ENCODE peak calls at places on chromosome 20, in five cellular contexts. One of them, this sample, is unnamed.

GRCh38 chr20:9359561-9360308 is 154.7 kb upstream of the LAMP5 start:
- DNase-seq in H1: no peak
- DNase-seq in transverse colon: peak; percentile 55
- DNase-seq in HCT116: peak; percentile 46
- DNase-seq in HepG2: peak; percentile 67
- DNase-seq in this sample: peak; percentile 47

GRCh38 chr20:53579581-53580375 is 13.9 kb downstream of the ZNF217 start:
- DNase-seq in H1: no peak
- DNase-seq in transverse colon: peak; percentile 38
- DNase-seq in HCT116: no peak
- DNase-seq in HepG2: peak; percentile 99
- DNase-seq in this sample: peak; percentile 46

GRCh38 chr20:6664574-6664973 is 102.9 kb upstream of the BMP2 start:
- DNase-seq in H1: no peak
- DNase-seq in transverse colon: no peak
- DNase-seq in HCT116: no peak
- DNase-seq in HepG2: no peak
- DNase-seq in this sample: no peak

GRCh38 chr20:5195655-5196054 is 68.8 kb downstream of the CDS2 start:
- DNase-seq in H1: no peak
- DNase-seq in transverse colon: no peak
- DNase-seq in HCT116: no peak
- DNase-seq in HepG2: no peak
- DNase-seq in this sample: no peak

GRCh38 chr20:1479831-1480595 is 11.2 kb downstream of the SIRPB2 start:
- DNase-seq in H1: no peak
- DNase-seq in transverse colon: no peak
- DNase-seq in HCT116: no peak
- DNase-seq in HepG2: no peak
- DNase-seq in this sample: no peak

GRCh38 chr20:18588554-18589043 is 745 bp downstream of the DTD1 start:
- DNase-seq in H1: no peak
- DNase-seq in transverse colon: peak; percentile 9
- DNase-seq in HCT116: no peak
- DNase-seq in HepG2: no peak
- DNase-seq in this sample: no peak

GRCh38 chr20:45061244-45061643 is 39.7 kb downstream of the KCNS1 start:
- DNase-seq in H1: no peak
- DNase-seq in transverse colon: no peak
- DNase-seq in HCT116: peak; percentile 26
- DNase-seq in HepG2: no peak
- DNase-seq in this sample: no peak

GRCh38 chr20:50450961-50451752 is 59.0 kb upstream of the PTPN1 start:
- DNase-seq in H1: no peak
- DNase-seq in transverse colon: peak; percentile 61
- DNase-seq in HCT116: no peak
- DNase-seq in HepG2: peak; percentile 68
- DNase-seq in this sample: no peak

GRCh38 chr20:44660506-44660905 is 9.0 kb upstream of the ADA start:
- DNase-seq in H1: no peak
- DNase-seq in transverse colon: no peak
- DNase-seq in HCT116: no peak
- DNase-seq in HepG2: no peak
- DNase-seq in this sample: no peak

GRCh38 chr20:28562510-28562898 is 2695.0 kb upstream of the DEFB115 start:
- DNase-seq in H1: no peak
- DNase-seq in transverse colon: no peak
- DNase-seq in HCT116: no peak
- DNase-seq in HepG2: no peak
- DNase-seq in this sample: no peak

DNA sequence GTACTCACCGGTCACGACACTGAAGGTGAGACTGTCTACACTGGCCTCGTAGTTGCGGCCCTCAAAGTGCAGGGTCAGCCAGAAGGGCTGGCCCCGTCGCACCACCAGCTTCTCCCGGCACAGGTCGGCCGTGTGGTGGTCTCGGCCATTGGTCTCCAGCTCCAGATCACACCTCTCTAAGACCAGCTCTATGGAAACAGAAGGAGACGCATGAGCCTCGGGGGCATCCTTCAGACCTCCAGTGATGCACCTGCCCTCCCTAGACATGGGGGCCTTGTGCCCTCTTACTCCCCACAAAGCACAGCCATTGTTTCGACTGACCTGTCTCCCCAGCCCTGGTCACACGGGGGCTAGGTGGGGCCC is 3.7 kb downstream of the TGM2 start:
- DNase-seq in H1: no peak
- DNase-seq in transverse colon: no peak
- DNase-seq in HCT116: no peak
- DNase-seq in HepG2: no peak
- DNase-seq in this sample: no peak
- TF ChIP-seq POLR2A in H1: no peak
- TF ChIP-seq POLR2A in transverse colon: no peak
- TF ChIP-seq POLR2A in HCT116: no peak
- TF ChIP-seq POLR2A in HepG2: no peak
- TF ChIP-seq POLR2A in this sample: no peak

GRCh38 chr20:57049298-57049697 is 217.1 kb downstream of the BMP7 start:
- DNase-seq in H1: no peak
- DNase-seq in transverse colon: no peak
- DNase-seq in HCT116: no peak
- DNase-seq in HepG2: no peak
- DNase-seq in this sample: no peak

GRCh38 chr20:57051096-57051495 is 215.3 kb downstream of the BMP7 start:
- DNase-seq in H1: no peak
- DNase-seq in transverse colon: no peak
- DNase-seq in HCT116: no peak
- DNase-seq in HepG2: peak; percentile 76
- DNase-seq in this sample: no peak

GRCh38 chr20:57048027-57048869 is 218.2 kb downstream of the BMP7 start:
- DNase-seq in H1: no peak
- DNase-seq in transverse colon: peak; percentile 37
- DNase-seq in HCT116: no peak
- DNase-seq in HepG2: peak; percentile 35
- DNase-seq in this sample: no peak

GRCh38 chr20:57043669-57044268 is 222.7 kb downstream of the BMP7 start:
- DNase-seq in H1: no peak
- DNase-seq in transverse colon: no peak
- DNase-seq in HCT116: no peak
- DNase-seq in HepG2: peak; percentile 18
- DNase-seq in this sample: no peak

DNA sequence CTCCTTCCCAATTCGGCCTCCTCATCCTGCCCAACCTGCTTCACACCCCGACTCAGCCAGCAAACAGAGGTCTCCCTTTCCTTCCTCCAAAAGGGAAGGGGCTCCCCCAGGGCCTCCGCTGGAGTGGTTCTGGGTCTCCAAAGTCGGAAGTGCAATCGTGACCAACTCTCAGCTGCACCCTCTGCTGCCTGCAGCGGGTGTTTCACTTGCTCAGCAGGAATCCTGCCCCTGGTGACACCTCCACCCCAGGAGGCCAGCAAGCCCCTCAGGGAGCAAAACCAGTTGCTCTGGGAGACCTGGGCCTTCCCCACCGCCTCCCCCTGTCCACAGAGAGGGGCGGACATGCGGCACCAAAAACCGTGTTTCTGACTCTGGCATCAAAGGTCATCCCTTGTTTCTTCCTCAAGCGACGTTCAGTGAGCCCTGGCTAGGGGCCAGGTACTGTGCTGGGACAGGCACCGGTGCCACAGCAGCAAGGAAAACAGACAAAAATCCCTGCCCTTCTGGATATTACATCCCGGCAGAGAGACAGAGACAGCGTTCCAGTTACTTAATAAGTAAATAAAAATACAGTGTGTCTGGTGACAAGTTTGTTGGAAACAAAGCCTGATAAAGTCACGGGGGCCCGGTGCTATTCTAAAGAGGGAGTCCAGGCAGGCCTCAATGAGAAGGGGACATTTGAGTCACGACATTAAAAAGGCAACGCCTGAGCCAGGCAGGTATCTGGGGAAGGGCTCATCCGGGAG is 219.0 kb downstream of the BMP7 start:
- DNase-seq in H1: no peak
- DNase-seq in transverse colon: peak; percentile 14
- DNase-seq in HCT116: no peak
- DNase-seq in HepG2: peak; percentile 34
- DNase-seq in this sample: peak; percentile 53
- TF ChIP-seq CTCF in H1: no peak
- TF ChIP-seq CTCF in transverse colon: no peak
- TF ChIP-seq CTCF in HCT116: no peak
- TF ChIP-seq CTCF in HepG2: peak; percentile 68
- TF ChIP-seq CTCF in this sample: peak; percentile 38

GRCh38 chr20:59600472-59600871 is 3.9 kb upstream of the PHACTR3 start:
- DNase-seq in H1: no peak
- DNase-seq in transverse colon: no peak
- DNase-seq in HCT116: no peak
- DNase-seq in HepG2: no peak
- DNase-seq in this sample: no peak
- TF ChIP-seq POLR2AphosphoS5 in H1: no peak
- TF ChIP-seq POLR2AphosphoS5 in transverse colon: no peak
- TF ChIP-seq POLR2AphosphoS5 in HCT116: no peak
- TF ChIP-seq POLR2AphosphoS5 in HepG2: no peak
- TF ChIP-seq POLR2AphosphoS5 in this sample: no peak

DNA sequence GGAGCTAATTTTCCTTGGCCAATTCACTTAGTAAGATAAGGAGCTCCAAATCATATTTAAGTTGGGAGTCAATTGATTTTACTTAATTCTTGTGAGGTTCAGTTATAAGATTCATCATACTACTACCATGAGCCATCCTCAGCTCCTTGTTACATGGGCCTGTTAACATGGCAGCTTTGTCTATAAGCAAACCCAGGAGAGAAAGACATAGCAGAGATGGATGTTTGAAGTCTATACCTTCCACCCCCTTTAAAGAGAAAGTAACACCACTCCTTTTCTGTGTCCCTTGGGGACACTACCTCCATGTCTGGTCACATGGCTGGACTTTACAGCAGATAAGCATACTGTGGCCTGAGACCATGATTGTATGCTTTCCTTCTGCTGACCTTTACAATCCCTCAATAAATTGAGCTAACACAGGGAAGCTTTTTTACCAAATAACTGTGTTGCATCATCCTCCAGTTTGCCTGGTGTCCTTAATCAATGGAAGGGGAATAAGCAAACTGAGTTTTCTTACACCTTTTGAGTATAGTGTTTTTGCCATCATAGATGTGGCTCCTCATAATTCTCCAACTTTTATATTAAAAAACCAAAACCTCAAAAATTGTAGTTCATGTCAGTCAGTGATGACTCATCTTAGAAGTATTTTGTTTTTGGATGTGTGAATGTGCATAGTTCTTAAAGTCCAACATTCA is 9.8 kb upstream of the ZNFX1 start:
- DNase-seq in H1: no peak
- DNase-seq in transverse colon: no peak
- DNase-seq in HCT116: no peak
- DNase-seq in HepG2: peak; percentile 61
- DNase-seq in this sample: no peak
- TF ChIP-seq POLR2A in H1: peak; percentile 18
- TF ChIP-seq POLR2A in transverse colon: no peak
- TF ChIP-seq POLR2A in HCT116: no peak
- TF ChIP-seq POLR2A in HepG2: peak; percentile 78
- TF ChIP-seq POLR2A in this sample: no peak

This sample was measured in prostate gland.